ENCODE peak calls at places on chromosomes 6 and 20, in ten cellular contexts. J, Q, M, S, V, A, I, L, Z and N are unnamed samples.

GRCh38 chr6:135162678-135163439 is 18.2 kb upstream of the MYB start:
- DNase-seq in V (no peak), Q (peak; percentile 83), Z (peak; percentile 21), S (peak; percentile 71), I (no peak), J (no peak), L (peak; percentile 65), M (no peak), A (peak; percentile 68), N (no peak)

GRCh38 chr6:111478749-111479148 is 4.3 kb downstream of the REV3L start:
- DNase-seq in I (no peak), Q (no peak), V (no peak), M (peak; percentile 27), S (peak; percentile 88), J (peak; percentile 77), A (peak; percentile 35), L (peak; percentile 60), Z (no peak), N (no peak)

GRCh38 chr6:154928325-154928922 is 66.7 kb upstream of the TIAM2 start:
- DNase-seq in A (peak; percentile 49), S (peak; percentile 87), M (peak; percentile 68), J (peak; percentile 79), V (peak; percentile 32), Q (no peak), Z (peak; percentile 47), I (no peak), L (peak; percentile 50), N (no peak)

GRCh38 chr6:98929498-98930060 is 18.2 kb downstream of the FBXL4 start:
- DNase-seq in S (no peak), J (no peak), V (no peak), Z (no peak), I (no peak), Q (no peak), M (no peak), A (no peak), L (no peak), N (no peak)

GRCh38 chr20:9408422-9409300 is 105.7 kb upstream of the LAMP5 start:
- DNase-seq in S (no peak), A (no peak), I (peak; percentile 94), L (no peak), V (no peak), J (peak; percentile 64), Z (no peak), M (peak; percentile 69), Q (no peak), N (no peak)

GRCh38 chr6:3117912-3118352 is 579 bp upstream of the BPHL start:
- DNase-seq in A (no peak), Z (no peak), L (no peak), M (no peak), S (no peak), V (no peak), J (no peak), I (peak; percentile 54), Q (no peak), N (no peak)

GRCh38 chr20:44701116-44701865 is 13.9 kb upstream of the CCN5 start:
- DNase-seq in I (no peak), S (no peak), A (no peak), V (no peak), M (no peak), L (no peak), J (peak; percentile 74), Q (no peak), Z (no peak), N (peak; percentile 78)

GRCh38 chr20:39468703-39469102 is 506.6 kb downstream of the DHX35 start:
- DNase-seq in I (no peak), A (no peak), Q (no peak), V (no peak), J (no peak), S (peak; percentile 26), M (no peak), Z (no peak), L (no peak), N (no peak)

GRCh38 chr20:20211988-20212518 is 155.9 kb upstream of the INSM1 start:
- DNase-seq in M (no peak), Q (no peak), I (no peak), S (no peak), V (no peak), Z (no peak), J (no peak), L (no peak), A (no peak), N (no peak)

GRCh38 chr20:20213722-20214121 is 154.2 kb upstream of the INSM1 start:
- DNase-seq in S (no peak), I (no peak), M (no peak), A (no peak), Z (no peak), J (no peak), L (no peak), Q (no peak), V (no peak), N (no peak)

GRCh38 chr20:20211274-20211987 is 156.5 kb upstream of the INSM1 start:
- DNase-seq in L (no peak), M (no peak), V (no peak), S (no peak), I (no peak), Q (no peak), Z (no peak), J (no peak), A (no peak), N (no peak)

GRCh38 chr20:20210943-20211273 is 157.0 kb upstream of the INSM1 start:
- DNase-seq in S (no peak), I (no peak), V (no peak), M (no peak), Z (no peak), Q (no peak), A (no peak), J (no peak), L (no peak), N (no peak)

GRCh38 chr20:20212675-20213096 is 155.2 kb upstream of the INSM1 start:
- DNase-seq in J (no peak), Z (no peak), V (no peak), L (no peak), Q (no peak), M (no peak), S (peak; percentile 35), A (no peak), I (no peak), N (no peak)
- H3K4me3 ChIP-seq in J (no peak overlapping the region), Z (no peak overlapping the region), V (no peak overlapping the region), L (no peak overlapping the region), Q (no peak overlapping the region), M (no peak overlapping the region), S (no peak overlapping the region), A (no peak overlapping the region), I (no peak overlapping the region), N (no peak overlapping the region)

DNA sequence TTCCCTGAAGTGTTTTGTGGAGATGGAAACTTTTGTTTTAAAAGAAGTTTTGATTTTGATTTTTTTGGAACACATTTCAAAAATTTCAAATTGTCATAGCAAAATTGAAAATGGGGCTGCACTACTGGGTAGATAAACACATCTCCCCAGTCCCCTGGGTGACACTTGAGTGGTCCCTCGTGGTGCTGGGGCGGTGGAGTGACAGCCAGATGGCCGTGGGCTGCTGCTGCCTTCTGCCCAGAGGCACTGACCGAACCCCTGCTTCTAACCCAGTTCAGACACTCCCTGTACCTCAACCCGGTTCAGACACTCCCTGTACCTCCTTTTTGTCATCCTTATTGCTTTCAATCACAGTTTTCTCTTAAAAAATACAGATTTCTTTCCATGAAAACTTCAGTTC is 69.9 kb upstream of the SYNJ2 start:
- DNase-seq in M (no peak), Q (no peak), V (no peak), A (no peak), J (no peak), I (no peak), S (no peak), L (no peak), Z (no peak), N (no peak)
- H3K27ac ChIP-seq in M (peak overlapping the region; percentile 48), Q (no peak overlapping the region), V (no peak overlapping the region), A (no peak overlapping the region), J (peak overlapping the region; percentile 22), I (peak overlapping the region; percentile 67), S (no peak overlapping the region), L (no peak overlapping the region), Z (no peak overlapping the region), N (no peak overlapping the region)

GRCh38 chr6:109892451-109893435 is 85.4 kb upstream of the GPR6 start:
- DNase-seq in A (peak; percentile 82), Q (no peak), I (no peak), M (no peak), S (no peak), Z (peak; percentile 79), V (no peak), L (no peak), J (no peak), N (no peak)

GRCh38 chr6:109896333-109896732 is 81.8 kb upstream of the GPR6 start:
- DNase-seq in S (no peak), A (no peak), J (peak; percentile 7), M (no peak), Z (no peak), V (no peak), Q (no peak), I (peak; percentile 72), L (no peak), N (no peak)

GRCh38 chr6:109894181-109894580 is 83.9 kb upstream of the GPR6 start:
- DNase-seq in V (no peak), M (no peak), Q (no peak), I (no peak), A (no peak), S (no peak), L (no peak), Z (no peak), J (no peak), N (no peak)

GRCh38 chr6:109891924-109892323 is 86.2 kb upstream of the GPR6 start:
- DNase-seq in S (no peak), I (no peak), V (no peak), Q (no peak), J (no peak), L (no peak), M (no peak), A (no peak), Z (no peak), N (no peak)

GRCh38 chr6:109893606-109894005 is 84.5 kb upstream of the GPR6 start:
- DNase-seq in A (no peak), Q (no peak), I (no peak), J (no peak), L (no peak), Z (no peak), V (no peak), M (no peak), S (no peak), N (no peak)
- H3K4me3 ChIP-seq in A (peak overlapping the region; percentile 35), Q (no peak overlapping the region), I (no peak overlapping the region), J (no peak overlapping the region), L (no peak overlapping the region), Z (peak overlapping the region; percentile 27), V (no peak overlapping the region), M (no peak overlapping the region), S (no peak overlapping the region), N (no peak overlapping the region)

DNA sequence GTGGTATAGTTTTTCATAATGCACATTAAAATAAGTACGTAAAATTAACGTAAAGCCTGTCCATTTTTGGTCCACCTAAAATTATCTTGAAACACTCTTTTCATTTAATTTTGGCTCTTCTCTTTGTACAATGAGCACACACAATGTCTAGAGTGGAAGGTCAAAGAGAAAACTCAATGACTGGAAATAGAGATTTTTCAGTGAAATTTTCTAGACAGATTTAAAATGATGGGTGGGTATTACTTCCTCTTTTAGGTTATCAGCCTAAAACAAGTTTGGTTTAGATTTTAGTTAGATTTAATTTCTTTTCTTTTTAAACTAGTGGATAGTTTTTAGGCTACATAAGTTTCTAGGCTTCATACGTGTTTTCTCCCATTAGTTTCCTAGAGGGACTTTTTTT is 24.9 kb downstream of the DSE start:
- DNase-seq in S (no peak), A (no peak), L (no peak), I (no peak), V (no peak), Q (no peak), Z (no peak), J (no peak), M (no peak), N (no peak)
- H3K27ac ChIP-seq in S (no peak overlapping the region), A (no peak overlapping the region), L (no peak overlapping the region), I (no peak overlapping the region), V (no peak overlapping the region), Q (no peak overlapping the region), Z (no peak overlapping the region), J (no peak overlapping the region), M (no peak overlapping the region), N (no peak overlapping the region)